ENCODE peak calls at places on chromosomes 13 and 19, in five cellular contexts. One of them, this sample, is unnamed.

GRCh38 chr13:110283661-110284516 is 23.1 kb downstream of the COL4A1 start:
- DNase-seq in Calu3: no peak
- DNase-seq in OCI-LY7: no peak
- DNase-seq in CD4-positive, alpha-beta T cell: no peak
- DNase-seq in psoas muscle: no peak
- DNase-seq in this sample: no peak

GRCh38 chr13:45398862-45399261 is 19.3 kb downstream of the SLC25A30 start:
- DNase-seq in Calu3: no peak
- DNase-seq in OCI-LY7: no peak
- DNase-seq in CD4-positive, alpha-beta T cell: peak; percentile 16
- DNase-seq in psoas muscle: no peak
- DNase-seq in this sample: no peak

GRCh38 chr13:93080587-93080986 is 146.0 kb upstream of the GPC6 start:
- DNase-seq in Calu3: no peak
- DNase-seq in OCI-LY7: no peak
- DNase-seq in CD4-positive, alpha-beta T cell: no peak
- DNase-seq in psoas muscle: no peak
- DNase-seq in this sample: no peak

GRCh38 chr19:18194554-18195238 is 1.7 kb downstream of the MPV17L2 start:
- DNase-seq in Calu3: no peak
- DNase-seq in OCI-LY7: peak; percentile 66
- DNase-seq in CD4-positive, alpha-beta T cell: no peak
- DNase-seq in psoas muscle: peak; percentile 66
- DNase-seq in this sample: no peak

GRCh38 chr13:113654175-113654560 is 3.8 kb downstream of the ATP4B start:
- DNase-seq in Calu3: no peak
- DNase-seq in OCI-LY7: no peak
- DNase-seq in CD4-positive, alpha-beta T cell: no peak
- DNase-seq in psoas muscle: no peak
- DNase-seq in this sample: no peak

GRCh38 chr19:2475018-2475701 is 767 bp upstream of the GADD45B start:
- DNase-seq in Calu3: peak; percentile 55
- DNase-seq in OCI-LY7: peak; percentile 76
- DNase-seq in CD4-positive, alpha-beta T cell: peak; percentile 44
- DNase-seq in psoas muscle: peak; percentile 73
- DNase-seq in this sample: no peak

GRCh38 chr19:16470911-16471811 is 609 bp downstream of the EPS15L1 start:
- DNase-seq in Calu3: no peak
- DNase-seq in OCI-LY7: peak; percentile 51
- DNase-seq in CD4-positive, alpha-beta T cell: peak; percentile 12
- DNase-seq in psoas muscle: peak; percentile 66
- DNase-seq in this sample: no peak

GRCh38 chr13:19845758-19846157 is 17.7 kb downstream of the ZMYM5 start:
- DNase-seq in Calu3: peak; percentile 40
- DNase-seq in OCI-LY7: no peak
- DNase-seq in CD4-positive, alpha-beta T cell: no peak
- DNase-seq in psoas muscle: no peak
- DNase-seq in this sample: no peak

GRCh38 chr13:32284927-32285632 is 30.1 kb downstream of the ZAR1L start:
- DNase-seq in Calu3: peak; percentile 13
- DNase-seq in OCI-LY7: no peak
- DNase-seq in CD4-positive, alpha-beta T cell: no peak
- DNase-seq in psoas muscle: no peak
- DNase-seq in this sample: no peak

GRCh38 chr13:60448907-60449510 is 52.0 kb downstream of the TDRD3 start:
- DNase-seq in Calu3: peak; percentile 1
- DNase-seq in OCI-LY7: peak; percentile 38
- DNase-seq in CD4-positive, alpha-beta T cell: no peak
- DNase-seq in psoas muscle: no peak
- DNase-seq in this sample: no peak

GRCh38 chr19:49407482-49408015 is 15.7 kb downstream of the PTH2 start:
- DNase-seq in Calu3: no peak
- DNase-seq in OCI-LY7: no peak
- DNase-seq in CD4-positive, alpha-beta T cell: no peak
- DNase-seq in psoas muscle: no peak
- DNase-seq in this sample: no peak

GRCh38 chr13:75636339-75637095 is 387 bp downstream of the LMO7 start:
- DNase-seq in Calu3: peak; percentile 5
- DNase-seq in OCI-LY7: peak; percentile 58
- DNase-seq in CD4-positive, alpha-beta T cell: peak; percentile 33
- DNase-seq in psoas muscle: peak; percentile 47
- DNase-seq in this sample: peak; percentile 10

GRCh38 chr19:31099470-31100190 is 249.6 kb downstream of the TSHZ3 start:
- DNase-seq in Calu3: no peak
- DNase-seq in OCI-LY7: no peak
- DNase-seq in CD4-positive, alpha-beta T cell: no peak
- DNase-seq in psoas muscle: no peak
- DNase-seq in this sample: no peak

GRCh38 chr19:38792250-38793111 is 3.5 kb downstream of the LGALS7B start:
- DNase-seq in Calu3: peak; percentile 36
- DNase-seq in OCI-LY7: no peak
- DNase-seq in CD4-positive, alpha-beta T cell: peak; percentile 19
- DNase-seq in psoas muscle: peak; percentile 78
- DNase-seq in this sample: no peak

GRCh38 chr13:98576963-98577822 is at the start of gene STK24:
- DNase-seq in Calu3: peak; percentile 66
- DNase-seq in OCI-LY7: peak; percentile 68
- DNase-seq in CD4-positive, alpha-beta T cell: peak; percentile 36
- DNase-seq in psoas muscle: peak; percentile 84
- DNase-seq in this sample: peak; percentile 68

GRCh38 chr19:22797040-22797439 is 13.1 kb upstream of the ZNF99 start:
- DNase-seq in Calu3: no peak
- DNase-seq in OCI-LY7: no peak
- DNase-seq in CD4-positive, alpha-beta T cell: no peak
- DNase-seq in psoas muscle: no peak
- DNase-seq in this sample: no peak

GRCh38 chr19:10766681-10767201 is 48.9 kb downstream of the DNM2 start:
- DNase-seq in Calu3: peak; percentile 18
- DNase-seq in OCI-LY7: no peak
- DNase-seq in CD4-positive, alpha-beta T cell: no peak
- DNase-seq in psoas muscle: no peak
- DNase-seq in this sample: no peak

GRCh38 chr13:32016631-32017030 is 14.9 kb upstream of the FRY start:
- DNase-seq in Calu3: no peak
- DNase-seq in OCI-LY7: no peak
- DNase-seq in CD4-positive, alpha-beta T cell: no peak
- DNase-seq in psoas muscle: no peak
- DNase-seq in this sample: no peak

GRCh38 chr13:40479196-40479845 is 187.1 kb downstream of the FOXO1 start:
- DNase-seq in Calu3: no peak
- DNase-seq in OCI-LY7: peak; percentile 50
- DNase-seq in CD4-positive, alpha-beta T cell: no peak
- DNase-seq in psoas muscle: no peak
- DNase-seq in this sample: no peak

GRCh38 chr19:16476401-16476800 is 4.6 kb upstream of the EPS15L1 start:
- DNase-seq in Calu3: no peak
- DNase-seq in OCI-LY7: no peak
- DNase-seq in CD4-positive, alpha-beta T cell: no peak
- DNase-seq in psoas muscle: no peak
- DNase-seq in this sample: no peak

GRCh38 chr13:49539313-49539712 is 43.6 kb downstream of the PHF11 start:
- DNase-seq in Calu3: no peak
- DNase-seq in OCI-LY7: peak; percentile 42
- DNase-seq in CD4-positive, alpha-beta T cell: no peak
- DNase-seq in psoas muscle: no peak
- DNase-seq in this sample: no peak

GRCh38 chr19:38394488-38394887 is 6.0 kb downstream of the SPRED3 start:
- DNase-seq in Calu3: no peak
- DNase-seq in OCI-LY7: peak; percentile 24
- DNase-seq in CD4-positive, alpha-beta T cell: peak; percentile 63
- DNase-seq in psoas muscle: no peak
- DNase-seq in this sample: no peak

GRCh38 chr13:76992548-76993001 is 694 bp downstream of the CLN5 start:
- DNase-seq in Calu3: no peak
- DNase-seq in OCI-LY7: peak; percentile 48
- DNase-seq in CD4-positive, alpha-beta T cell: no peak
- DNase-seq in psoas muscle: no peak
- DNase-seq in this sample: no peak

GRCh38 chr19:13033819-13034611 is 38.7 kb downstream of the NFIX start:
- DNase-seq in Calu3: peak; percentile 75
- DNase-seq in OCI-LY7: peak; percentile 54
- DNase-seq in CD4-positive, alpha-beta T cell: peak; percentile 25
- DNase-seq in psoas muscle: peak; percentile 94
- DNase-seq in this sample: no peak

GRCh38 chr13:41137951-41138350 is 5.3 kb upstream of the KBTBD6 start:
- DNase-seq in Calu3: no peak
- DNase-seq in OCI-LY7: no peak
- DNase-seq in CD4-positive, alpha-beta T cell: no peak
- DNase-seq in psoas muscle: no peak
- DNase-seq in this sample: no peak

GRCh38 chr19:6765738-6766356 is 1.4 kb downstream of the SH2D3A start:
- DNase-seq in Calu3: peak; percentile 94
- DNase-seq in OCI-LY7: peak; percentile 44
- DNase-seq in CD4-positive, alpha-beta T cell: peak; percentile 10
- DNase-seq in psoas muscle: no peak
- DNase-seq in this sample: peak; percentile 63

GRCh38 chr13:66835040-66835628 is 395.0 kb downstream of the PCDH9 start:
- DNase-seq in Calu3: peak; percentile 2
- DNase-seq in OCI-LY7: no peak
- DNase-seq in CD4-positive, alpha-beta T cell: no peak
- DNase-seq in psoas muscle: peak; percentile 80
- DNase-seq in this sample: no peak

GRCh38 chr13:63625869-63626268 is 2210.2 kb upstream of the PCDH20 start:
- DNase-seq in Calu3: no peak
- DNase-seq in OCI-LY7: no peak
- DNase-seq in CD4-positive, alpha-beta T cell: no peak
- DNase-seq in psoas muscle: no peak
- DNase-seq in this sample: no peak

GRCh38 chr13:23871616-23872220 is 17.5 kb downstream of the MIPEP start:
- DNase-seq in Calu3: no peak
- DNase-seq in OCI-LY7: peak; percentile 34
- DNase-seq in CD4-positive, alpha-beta T cell: no peak
- DNase-seq in psoas muscle: no peak
- DNase-seq in this sample: no peak

GRCh38 chr13:75079226-75079625 is 402.7 kb downstream of the TBC1D4 start:
- DNase-seq in Calu3: no peak
- DNase-seq in OCI-LY7: no peak
- DNase-seq in CD4-positive, alpha-beta T cell: no peak
- DNase-seq in psoas muscle: no peak
- DNase-seq in this sample: no peak

GRCh38 chr13:25217023-25217909 is 45.2 kb upstream of the AMER2 start:
- DNase-seq in Calu3: no peak
- DNase-seq in OCI-LY7: no peak
- DNase-seq in CD4-positive, alpha-beta T cell: no peak
- DNase-seq in psoas muscle: no peak
- DNase-seq in this sample: no peak

GRCh38 chr19:1032264-1032867 is 6.0 kb downstream of the CNN2 start:
- DNase-seq in Calu3: no peak
- DNase-seq in OCI-LY7: no peak
- DNase-seq in CD4-positive, alpha-beta T cell: no peak
- DNase-seq in psoas muscle: no peak
- DNase-seq in this sample: no peak

GRCh38 chr19:31015778-31016177 is 333.5 kb downstream of the TSHZ3 start:
- DNase-seq in Calu3: no peak
- DNase-seq in OCI-LY7: no peak
- DNase-seq in CD4-positive, alpha-beta T cell: no peak
- DNase-seq in psoas muscle: no peak
- DNase-seq in this sample: no peak

GRCh38 chr19:18613589-18614234 is 1.0 kb downstream of the TMEM59L start:
- DNase-seq in Calu3: no peak
- DNase-seq in OCI-LY7: no peak
- DNase-seq in CD4-positive, alpha-beta T cell: no peak
- DNase-seq in psoas muscle: no peak
- DNase-seq in this sample: no peak

GRCh38 chr19:6425732-6426686 is 1.4 kb upstream of the KHSRP start:
- DNase-seq in Calu3: no peak
- DNase-seq in OCI-LY7: peak; percentile 56
- DNase-seq in CD4-positive, alpha-beta T cell: no peak
- DNase-seq in psoas muscle: no peak
- DNase-seq in this sample: no peak

GRCh38 chr19:41997121-41997850 is 3.3 kb upstream of the ATP1A3 start:
- DNase-seq in Calu3: peak; percentile 77
- DNase-seq in OCI-LY7: peak; percentile 31
- DNase-seq in CD4-positive, alpha-beta T cell: peak; percentile 13
- DNase-seq in psoas muscle: no peak
- DNase-seq in this sample: peak; percentile 58
- TF ChIP-seq CTCF in Calu3: no peak
- TF ChIP-seq CTCF in OCI-LY7: no peak
- TF ChIP-seq CTCF in CD4-positive, alpha-beta T cell: no peak
- TF ChIP-seq CTCF in psoas muscle: no peak
- TF ChIP-seq CTCF in this sample: no peak

GRCh38 chr13:37295046-37295445 is 189.6 kb upstream of the CSNK1A1L start:
- DNase-seq in Calu3: no peak
- DNase-seq in OCI-LY7: no peak
- DNase-seq in CD4-positive, alpha-beta T cell: no peak
- DNase-seq in psoas muscle: peak; percentile 53
- DNase-seq in this sample: no peak
- TF ChIP-seq CTCF in Calu3: no peak
- TF ChIP-seq CTCF in OCI-LY7: no peak
- TF ChIP-seq CTCF in CD4-positive, alpha-beta T cell: no peak
- TF ChIP-seq CTCF in psoas muscle: no peak
- TF ChIP-seq CTCF in this sample: no peak

GRCh38 chr13:72217142-72217541 is 350.1 kb upstream of the DACH1 start:
- DNase-seq in Calu3: no peak
- DNase-seq in OCI-LY7: no peak
- DNase-seq in CD4-positive, alpha-beta T cell: no peak
- DNase-seq in psoas muscle: no peak
- DNase-seq in this sample: no peak

GRCh38 chr13:72218966-72219365 is 352.0 kb upstream of the DACH1 start:
- DNase-seq in Calu3: no peak
- DNase-seq in OCI-LY7: no peak
- DNase-seq in CD4-positive, alpha-beta T cell: no peak
- DNase-seq in psoas muscle: no peak
- DNase-seq in this sample: no peak

GRCh38 chr13:72221276-72221962 is 354.4 kb upstream of the DACH1 start:
- DNase-seq in Calu3: peak; percentile 20
- DNase-seq in OCI-LY7: peak; percentile 16
- DNase-seq in CD4-positive, alpha-beta T cell: no peak
- DNase-seq in psoas muscle: no peak
- DNase-seq in this sample: no peak
- TF ChIP-seq CTCF in Calu3: no peak
- TF ChIP-seq CTCF in OCI-LY7: peak; percentile 79
- TF ChIP-seq CTCF in CD4-positive, alpha-beta T cell: no peak
- TF ChIP-seq CTCF in psoas muscle: peak; percentile 11
- TF ChIP-seq CTCF in this sample: peak; percentile 72

DNA sequence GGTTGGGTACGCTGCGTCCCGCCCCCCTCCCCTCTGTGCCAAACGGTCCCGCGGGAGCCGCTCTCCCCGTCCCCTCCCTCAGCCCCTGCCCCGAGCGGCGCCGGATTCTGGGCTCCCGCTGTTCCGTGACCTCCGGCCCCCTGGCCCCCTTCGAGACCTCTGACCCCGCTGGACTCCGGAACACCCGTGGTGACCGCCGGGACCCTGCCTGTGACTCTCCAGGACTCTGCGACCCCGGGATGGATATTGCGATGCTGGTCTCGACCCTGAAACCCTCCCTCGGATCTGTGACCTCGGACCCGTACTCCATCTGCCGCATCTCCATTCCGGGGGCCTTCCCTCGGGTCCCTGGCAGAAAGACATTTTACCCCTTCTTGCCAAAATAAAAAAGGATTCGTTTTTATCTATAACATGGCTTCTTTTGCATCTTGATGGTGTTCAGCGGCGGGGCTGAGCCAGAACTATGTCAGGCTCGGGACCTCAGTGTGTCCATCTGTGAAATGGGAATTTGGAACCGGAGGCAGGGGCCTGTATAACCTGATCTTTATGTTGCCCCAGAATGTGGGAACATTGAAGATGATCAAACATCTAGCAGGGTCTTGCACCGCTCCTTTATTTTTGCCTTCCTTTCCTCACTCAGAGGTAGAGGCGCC is 654 bp upstream of the MEGF8 start:
- DNase-seq in Calu3: no peak
- DNase-seq in OCI-LY7: no peak
- DNase-seq in CD4-positive, alpha-beta T cell: no peak
- DNase-seq in psoas muscle: no peak
- DNase-seq in this sample: no peak
- TF ChIP-seq CTCF in Calu3: peak; percentile 88
- TF ChIP-seq CTCF in OCI-LY7: peak; percentile 96
- TF ChIP-seq CTCF in CD4-positive, alpha-beta T cell: peak; percentile 90
- TF ChIP-seq CTCF in psoas muscle: peak; percentile 83
- TF ChIP-seq CTCF in this sample: peak; percentile 95